ENCODE peak calls at places on chromosomes 1 and 21, in four cellular contexts. One of them, this sample, is unnamed.

GRCh38 chr1:220970311-220970710 is 91.1 kb downstream of the HLX start:
- DNase-seq in stimulated activated CD8-positive, alpha-beta memory T cell treated with anti-CD3 and anti-CD28 coated beads, Interleukin-2, amount 100 ng/mL, for 48 hours: no peak
- DNase-seq in EL: peak
- DNase-seq in A549: no peak
- DNase-seq in this sample: no peak

GRCh38 chr1:161226320-161226711 is 456 bp downstream of the TOMM40L start:
- DNase-seq in EL: no peak
- DNase-seq in stimulated activated CD8-positive, alpha-beta memory T cell treated with anti-CD3 and anti-CD28 coated beads, Interleukin-2, amount 100 ng/mL, for 48 hours: no peak
- DNase-seq in A549: no peak
- DNase-seq in this sample: no peak

GRCh38 chr1:52697795-52698674 is at the start of gene COA7:
- DNase-seq in EL: peak
- DNase-seq in stimulated activated CD8-positive, alpha-beta memory T cell treated with anti-CD3 and anti-CD28 coated beads, Interleukin-2, amount 100 ng/mL, for 48 hours: peak
- DNase-seq in A549: peak
- DNase-seq in this sample: peak

GRCh38 chr1:198629610-198630009 is 9.2 kb upstream of the PTPRC start:
- DNase-seq in stimulated activated CD8-positive, alpha-beta memory T cell treated with anti-CD3 and anti-CD28 coated beads, Interleukin-2, amount 100 ng/mL, for 48 hours: no peak
- DNase-seq in A549: no peak
- DNase-seq in EL: no peak
- DNase-seq in this sample: no peak

GRCh38 chr1:212987702-212988322 is 27.9 kb downstream of the ANGEL2 start:
- DNase-seq in EL: peak
- DNase-seq in stimulated activated CD8-positive, alpha-beta memory T cell treated with anti-CD3 and anti-CD28 coated beads, Interleukin-2, amount 100 ng/mL, for 48 hours: no peak
- DNase-seq in A549: peak
- DNase-seq in this sample: no peak

GRCh38 chr1:64470670-64471217 is 815 bp downstream of the CACHD1 start:
- DNase-seq in EL: peak
- DNase-seq in A549: peak
- DNase-seq in stimulated activated CD8-positive, alpha-beta memory T cell treated with anti-CD3 and anti-CD28 coated beads, Interleukin-2, amount 100 ng/mL, for 48 hours: peak
- DNase-seq in this sample: no peak

GRCh38 chr1:159936284-159936904 is 9.0 kb downstream of the IGSF9 start:
- DNase-seq in A549: peak
- DNase-seq in stimulated activated CD8-positive, alpha-beta memory T cell treated with anti-CD3 and anti-CD28 coated beads, Interleukin-2, amount 100 ng/mL, for 48 hours: peak
- DNase-seq in EL: peak
- DNase-seq in this sample: peak

GRCh38 chr21:38486221-38486620 is 12.1 kb downstream of the ERG start:
- DNase-seq in EL: peak
- DNase-seq in stimulated activated CD8-positive, alpha-beta memory T cell treated with anti-CD3 and anti-CD28 coated beads, Interleukin-2, amount 100 ng/mL, for 48 hours: no peak
- DNase-seq in A549: peak
- DNase-seq in this sample: no peak

GRCh38 chr21:27275294-27275927 is 308.5 kb upstream of the ADAMTS5 start:
- DNase-seq in EL: peak
- DNase-seq in A549: no peak
- DNase-seq in stimulated activated CD8-positive, alpha-beta memory T cell treated with anti-CD3 and anti-CD28 coated beads, Interleukin-2, amount 100 ng/mL, for 48 hours: no peak
- DNase-seq in this sample: no peak

GRCh38 chr1:234969630-234970370 is 158.8 kb downstream of the TOMM20 start:
- DNase-seq in EL: peak
- DNase-seq in stimulated activated CD8-positive, alpha-beta memory T cell treated with anti-CD3 and anti-CD28 coated beads, Interleukin-2, amount 100 ng/mL, for 48 hours: no peak
- DNase-seq in A549: no peak
- DNase-seq in this sample: no peak

GRCh38 chr1:182206628-182207239 is 145.2 kb upstream of the ZNF648 start:
- DNase-seq in A549: no peak
- DNase-seq in EL: no peak
- DNase-seq in stimulated activated CD8-positive, alpha-beta memory T cell treated with anti-CD3 and anti-CD28 coated beads, Interleukin-2, amount 100 ng/mL, for 48 hours: no peak
- DNase-seq in this sample: peak